ENCODE peak calls at places on chromosome 18, in five cellular contexts. Q is GDM1; F is adipocyte; Y is CD8-positive, alpha-beta T cell; W is WTC11. L is an unnamed sample.
A peak's percentile ranks its signal among the peaks of the same experiment; 100 is the strongest.

GRCh38 chr18:42112657-42113420 is 157.8 kb downstream of the PIK3C3 start:
- DNase-seq in Q (no peak), F (no peak), Y (no peak), W (no peak), L (no peak)

GRCh38 chr18:10274327-10274726 is 180.1 kb upstream of the APCDD1 start:
- DNase-seq in Q (no peak), F (peak; percentile 78), Y (no peak), W (no peak), L (no peak)

GRCh38 chr18:29188760-29189159 is 1011.8 kb upstream of the CDH2 start:
- DNase-seq in Q (no peak), F (no peak), Y (no peak), W (no peak), L (no peak)

GRCh38 chr18:41128126-41128525 is 826.9 kb upstream of the PIK3C3 start:
- DNase-seq in Q (no peak), F (no peak), Y (no peak), W (no peak), L (no peak)

GRCh38 chr18:7898181-7898580 is 331.1 kb downstream of the PTPRM start:
- DNase-seq in Q (no peak), F (no peak), Y (no peak), W (no peak), L (no peak)

GRCh38 chr18:2985628-2986027 is 27.3 kb downstream of the LPIN2 start:
- DNase-seq in Q (no peak), F (peak; percentile 64), Y (peak; percentile 30), W (no peak), L (peak; percentile 74)

GRCh38 chr18:8471373-8471772 is 137.9 kb upstream of the RAB12 start:
- DNase-seq in Q (no peak), F (no peak), Y (no peak), W (no peak), L (no peak)

GRCh38 chr18:79554945-79555645 is 124.5 kb upstream of the CTDP1 start:
- DNase-seq in Q (no peak), F (no peak), Y (no peak), W (no peak), L (no peak)

GRCh38 chr18:58934933-58935577 is 70.4 kb downstream of the ZNF532 start:
- DNase-seq in Q (no peak), F (no peak), Y (no peak), W (no peak), L (no peak)

GRCh38 chr18:7482342-7482741 is 84.8 kb upstream of the PTPRM start:
- DNase-seq in Q (no peak), F (peak; percentile 9), Y (no peak), W (no peak), L (no peak)

GRCh38 chr18:56402872-56403516 is 235.4 kb downstream of the TXNL1 start:
- DNase-seq in Q (no peak), F (peak; percentile 91), Y (no peak), W (no peak), L (no peak)

GRCh38 chr18:28541276-28541930 is 364.5 kb upstream of the CDH2 start:
- DNase-seq in Q (no peak), F (peak; percentile 25), Y (no peak), W (no peak), L (no peak)

GRCh38 chr18:48186084-48186798 is 222.9 kb downstream of the ZBTB7C start:
- DNase-seq in Q (no peak), F (no peak), Y (no peak), W (no peak), L (no peak)

L was measured in naive thymus-derived CD4-positive, alpha-beta T cell.